ENCODE peak calls at places on chromosome 5, in nine cellular contexts. U, I, F, N, V, W, T, X and D are unnamed samples.

GRCh38 chr5:96377597-96377996 is 55.5 kb downstream of the PCSK1 start:
- DNase-seq in U (no peak), I (no peak), F (no peak), N (no peak), V (no peak), W (no peak), T (no peak), X (no peak), D (no peak)

GRCh38 chr5:179275941-179276837 is 69.1 kb downstream of the ADAMTS2 start:
- DNase-seq in U (peak; percentile 28), I (peak; percentile 98), F (peak; percentile 90), N (peak; percentile 92), V (peak; percentile 77), W (peak; percentile 94), T (peak; percentile 93), X (peak; percentile 99), D (peak; percentile 94)

GRCh38 chr5:50445281-50445949 is 4.3 kb upstream of the EMB start:
- DNase-seq in U (no peak), I (no peak), F (no peak), N (no peak), V (no peak), W (no peak), T (no peak), X (no peak), D (no peak)

GRCh38 chr5:159947708-159948358 is 31.6 kb downstream of the ADRA1B start:
- DNase-seq in U (no peak), I (no peak), F (peak; percentile 63), N (no peak), V (no peak), W (no peak), T (peak; percentile 59), X (peak; percentile 87), D (no peak)

GRCh38 chr5:55440188-55440646 is 94.5 kb downstream of the PLPP1 start:
- DNase-seq in U (no peak), I (peak; percentile 69), F (peak; percentile 21), N (no peak), V (no peak), W (no peak), T (no peak), X (peak; percentile 83), D (peak; percentile 71)

GRCh38 chr5:76689321-76690026 is 26.5 kb upstream of the F2R start:
- DNase-seq in U (no peak), I (peak; percentile 93), F (peak; percentile 92), N (peak; percentile 98), V (no peak), W (no peak), T (peak; percentile 85), X (peak; percentile 96), D (no peak)

GRCh38 chr5:139295692-139296091 is 2.2 kb downstream of the MATR3 start:
- DNase-seq in U (no peak), I (peak; percentile 13), F (no peak), N (no peak), V (no peak), W (no peak), T (no peak), X (peak; percentile 22), D (no peak)

GRCh38 chr5:78964889-78965288 is 20.2 kb downstream of the ARSB start:
- DNase-seq in U (no peak), I (peak; percentile 86), F (peak; percentile 81), N (no peak), V (no peak), W (no peak), T (peak; percentile 59), X (peak; percentile 78), D (no peak)

GRCh38 chr5:77367733-77368132 is 124.4 kb downstream of the WDR41 start:
- DNase-seq in U (no peak), I (peak; percentile 55), F (peak; percentile 49), N (no peak), V (no peak), W (no peak), T (no peak), X (peak; percentile 61), D (no peak)

GRCh38 chr5:41286165-41286564 is 72.8 kb upstream of the C6 start:
- DNase-seq in U (no peak), I (no peak), F (no peak), N (no peak), V (no peak), W (no peak), T (no peak), X (no peak), D (no peak)

GRCh38 chr5:103465891-103466290 is 96.7 kb downstream of the NUDT12 start:
- DNase-seq in U (no peak), I (peak; percentile 37), F (no peak), N (no peak), V (no peak), W (no peak), T (no peak), X (peak; percentile 26), D (no peak)

GRCh38 chr5:31416547-31416946 is 115.3 kb downstream of the DROSHA start:
- DNase-seq in U (no peak), I (no peak), F (no peak), N (no peak), V (no peak), W (no peak), T (no peak), X (no peak), D (no peak)

GRCh38 chr5:9380108-9380507 is 165.8 kb downstream of the SEMA5A start:
- DNase-seq in U (no peak), I (peak; percentile 14), F (no peak), N (no peak), V (no peak), W (no peak), T (no peak), X (no peak), D (no peak)

GRCh38 chr5:113092683-113093082 is 116.1 kb downstream of the DCP2 start:
- DNase-seq in U (no peak), I (no peak), F (no peak), N (no peak), V (no peak), W (no peak), T (no peak), X (no peak), D (no peak)

DNA sequence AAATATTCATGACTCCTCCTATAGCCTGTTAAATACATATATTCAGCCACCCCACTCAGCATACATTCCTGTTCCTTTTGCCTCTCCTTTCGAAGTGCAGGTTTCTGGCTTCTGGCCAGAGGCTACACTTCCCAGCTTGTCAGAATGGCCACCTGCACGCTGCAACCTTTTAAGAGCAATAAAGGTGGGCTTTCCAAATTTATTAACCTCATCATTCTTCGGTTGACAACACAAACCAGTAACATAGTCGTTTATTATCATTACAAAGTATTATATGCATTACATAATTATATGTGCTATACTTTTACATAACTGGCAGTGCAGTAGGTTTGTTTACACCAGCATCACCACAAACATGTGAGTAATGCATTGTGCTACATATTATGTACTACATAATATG is 16.5 kb upstream of the TMEM171 start:
- DNase-seq in U (no peak), I (no peak), F (no peak), N (no peak), V (no peak), W (no peak), T (no peak), X (no peak), D (no peak)
- H3K4me3 ChIP-seq in U (no peak overlapping the region), I (no peak overlapping the region), F (no peak overlapping the region), N (no peak overlapping the region), V (no peak overlapping the region), W (no peak overlapping the region), T (no peak overlapping the region), X (no peak overlapping the region), D (no peak overlapping the region)

DNA sequence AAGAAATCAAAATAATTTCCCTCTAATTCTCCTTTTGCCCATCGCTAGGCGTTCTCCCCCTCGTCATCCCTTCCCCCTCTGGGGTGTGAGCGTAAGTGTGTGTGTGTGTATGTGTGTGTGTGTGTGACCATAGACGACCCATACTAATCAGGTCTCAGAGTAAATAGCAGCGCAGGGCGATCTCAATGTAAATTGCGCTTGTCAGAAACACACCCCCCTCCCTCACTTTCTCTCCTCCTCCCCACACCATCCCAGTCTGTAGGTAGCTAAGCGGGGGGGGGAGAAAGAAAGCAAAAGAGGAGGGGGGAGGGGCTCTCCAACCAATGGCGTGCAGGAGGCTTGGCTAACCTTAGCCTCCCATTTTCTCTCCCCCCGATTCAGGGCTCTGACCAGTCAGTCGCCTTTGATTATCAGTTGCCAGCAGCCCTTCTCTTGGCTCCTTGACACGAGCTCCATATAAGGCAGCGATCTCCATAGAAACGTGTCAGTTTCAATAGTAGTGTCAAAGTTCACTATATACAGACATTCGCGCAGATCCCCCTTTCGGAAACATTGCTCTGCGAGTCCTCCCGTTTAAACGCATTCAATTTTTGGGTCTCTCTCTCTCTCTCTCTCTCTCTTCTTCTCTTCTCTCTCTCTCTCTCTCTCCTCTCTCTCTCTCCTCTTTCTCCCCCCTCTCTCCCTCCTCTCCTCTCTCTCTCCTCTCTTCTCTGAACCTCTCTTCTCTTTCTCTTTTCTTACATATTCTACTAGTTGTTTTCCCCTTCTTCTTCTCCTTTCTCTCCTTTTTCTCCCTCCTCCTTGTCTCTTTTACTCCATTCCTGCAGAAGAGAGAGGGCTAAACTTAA is at the start of gene NR2F1:
- DNase-seq in U (peak; percentile 68), I (peak; percentile 99), F (peak; percentile 99), N (peak; percentile 74), V (no peak), W (no peak), T (peak; percentile 99), X (peak; percentile 100), D (peak; percentile 94)
- TF ChIP-seq CTCF in U (no peak), I (no peak), F (no peak), N (no peak), V (no peak), W (no peak), T (no peak), X (no peak), D (peak; percentile 53)

DNA sequence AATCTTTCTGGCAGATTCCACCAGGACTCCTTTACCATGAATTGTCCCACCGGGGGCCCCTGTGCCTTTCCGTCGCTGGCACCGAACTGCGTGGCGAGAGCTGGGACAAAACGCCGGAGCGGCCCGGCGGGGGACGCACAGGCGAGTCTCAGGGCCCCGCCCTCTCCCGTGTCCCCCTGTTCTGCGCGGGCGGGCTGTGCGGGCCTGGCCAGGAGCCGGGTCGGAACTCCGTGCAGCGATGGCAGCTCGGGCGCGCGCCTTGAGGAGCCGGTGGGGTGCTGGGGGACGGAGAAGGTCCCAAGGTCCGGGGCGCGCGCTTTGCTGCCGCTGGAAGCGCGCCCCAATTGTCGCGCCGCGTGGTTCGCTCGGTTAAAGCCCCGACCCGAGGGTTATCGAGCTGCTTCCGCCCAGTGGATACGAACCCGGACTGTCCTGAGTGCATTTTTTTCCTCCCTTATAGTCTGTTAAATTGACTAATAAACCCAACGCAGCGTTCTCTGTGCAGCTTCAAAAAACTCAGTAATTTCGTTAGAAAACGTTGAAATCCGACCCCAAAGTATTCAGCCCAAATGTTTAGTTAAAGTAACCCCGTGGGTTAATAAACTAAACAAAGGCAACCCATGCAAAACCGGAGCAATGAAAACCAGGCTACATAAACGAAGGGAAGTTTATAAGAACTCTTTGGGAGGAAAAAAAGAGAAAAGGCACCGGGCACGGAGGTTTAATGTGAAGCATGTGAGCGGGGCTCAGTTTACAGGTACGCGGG is 125.4 kb downstream of the TMEM174 start:
- DNase-seq in U (no peak), I (peak; percentile 14), F (peak; percentile 68), N (no peak), V (no peak), W (no peak), T (peak; percentile 78), X (no peak), D (no peak)
- H3K4me3 ChIP-seq in U (no peak overlapping the region), I (no peak overlapping the region), F (peak overlapping the region; percentile 12), N (peak overlapping the region; percentile 40), V (no peak overlapping the region), W (peak overlapping the region; percentile 38), T (peak overlapping the region; percentile 55), X (no peak overlapping the region), D (peak overlapping the region; percentile 1)

DNA sequence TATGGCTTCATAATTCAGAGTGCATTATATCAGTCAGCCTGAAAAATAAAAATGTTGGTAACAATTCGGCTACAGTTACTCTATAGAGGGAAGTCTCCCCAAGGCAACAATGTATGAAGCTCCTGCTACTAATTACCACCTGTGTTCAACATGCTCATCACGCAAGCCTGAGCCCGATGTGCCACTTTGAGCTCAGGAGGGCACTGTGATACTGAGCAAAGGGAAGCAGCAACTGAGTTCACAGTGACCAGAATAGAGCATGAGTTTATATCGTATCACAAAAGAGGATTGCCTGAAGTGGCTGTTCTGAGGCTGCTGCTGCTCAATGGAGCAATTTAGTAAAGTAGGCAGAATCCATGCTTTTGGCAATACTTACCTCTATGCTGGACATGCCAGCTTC is 202.0 kb upstream of the HAPLN1 start:
- DNase-seq in U (no peak), I (no peak), F (no peak), N (no peak), V (no peak), W (no peak), T (no peak), X (no peak), D (no peak)
- TF ChIP-seq CTCF in U (no peak), I (no peak), F (no peak), N (no peak), V (no peak), W (no peak), T (no peak), X (no peak), D (no peak)